ENCODE peak calls at places on chromosomes 4 and X, in four cellular contexts. One of them, this sample, is unnamed.

GRCh38 chr4:102663073-102663472 is 97.7 kb downstream of the MANBA start:
- DNase-seq in aorta: no peak
- DNase-seq in left lung: no peak
- DNase-seq in HCT116: no peak
- DNase-seq in this sample: no peak

GRCh38 chr4:183449193-183449888 is 4.9 kb downstream of the CDKN2AIP start:
- DNase-seq in aorta: no peak
- DNase-seq in left lung: no peak
- DNase-seq in HCT116: no peak
- DNase-seq in this sample: no peak

GRCh38 chrX:108304210-108304609 is 134.0 kb downstream of the COL4A6 start:
- DNase-seq in aorta: no peak
- DNase-seq in left lung: no peak
- DNase-seq in HCT116: no peak
- DNase-seq in this sample: no peak

GRCh38 chrX:150486011-150486410 is 82.4 kb upstream of the MTM1 start:
- DNase-seq in aorta: no peak
- DNase-seq in left lung: no peak
- DNase-seq in HCT116: peak
- DNase-seq in this sample: no peak

GRCh38 chrX:115459883-115460564 is 101.0 kb upstream of the PLS3 start:
- DNase-seq in aorta: no peak
- DNase-seq in left lung: no peak
- DNase-seq in HCT116: no peak
- DNase-seq in this sample: no peak

GRCh38 chr4:35364321-35364870 is 879.9 kb downstream of the ARAP2 start:
- DNase-seq in aorta: no peak
- DNase-seq in left lung: no peak
- DNase-seq in HCT116: no peak
- DNase-seq in this sample: no peak

GRCh38 chr4:18464160-18464559 is 442.6 kb upstream of the LCORL start:
- DNase-seq in aorta: no peak
- DNase-seq in left lung: no peak
- DNase-seq in HCT116: no peak
- DNase-seq in this sample: no peak

GRCh38 chr4:170675568-170676262 is 586.0 kb upstream of the AADAT start:
- DNase-seq in aorta: no peak
- DNase-seq in left lung: no peak
- DNase-seq in HCT116: no peak
- DNase-seq in this sample: no peak

GRCh38 chrX:9465380-9466114 is 689 bp downstream of the TBL1X start:
- DNase-seq in aorta: peak
- DNase-seq in left lung: peak
- DNase-seq in HCT116: no peak
- DNase-seq in this sample: no peak

GRCh38 chr4:182144621-182145359 is 98.4 kb upstream of the TENM3 start:
- DNase-seq in aorta: peak
- DNase-seq in left lung: no peak
- DNase-seq in HCT116: no peak
- DNase-seq in this sample: no peak

GRCh38 chr4:158791588-158791987 is 22.8 kb downstream of the FNIP2 start:
- DNase-seq in aorta: no peak
- DNase-seq in left lung: no peak
- DNase-seq in HCT116: no peak
- DNase-seq in this sample: no peak

GRCh38 chr4:83255584-83255983 is 29.0 kb downstream of the COQ2 start:
- DNase-seq in aorta: no peak
- DNase-seq in left lung: no peak
- DNase-seq in HCT116: peak
- DNase-seq in this sample: no peak
- H3K4me3 ChIP-seq in aorta: no peak
- H3K4me3 ChIP-seq in left lung: no peak
- H3K4me3 ChIP-seq in HCT116: no peak
- H3K4me3 ChIP-seq in this sample: no peak

DNA sequence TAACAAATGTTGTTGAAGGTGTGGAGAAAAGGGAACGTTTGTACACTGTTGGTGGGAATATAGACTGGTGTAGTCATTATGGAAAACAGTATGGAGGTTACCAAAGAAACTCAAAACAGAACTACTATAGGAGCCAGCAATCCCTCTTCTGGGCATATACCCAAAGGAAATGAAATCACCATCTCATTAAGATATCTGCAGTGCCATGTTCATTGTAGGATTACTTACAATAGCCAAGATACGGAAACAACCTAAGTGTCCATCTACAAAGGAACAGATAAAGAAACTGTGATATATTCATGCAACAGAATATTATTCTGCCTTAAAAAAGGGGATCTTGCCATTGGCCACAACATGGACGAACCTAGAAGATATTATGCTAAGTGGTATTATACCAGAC is 22.2 kb downstream of the APBB2 start:
- DNase-seq in aorta: no peak
- DNase-seq in left lung: no peak
- DNase-seq in HCT116: no peak
- DNase-seq in this sample: no peak
- H3K27ac ChIP-seq in aorta: no peak
- H3K27ac ChIP-seq in left lung: no peak
- H3K27ac ChIP-seq in HCT116: no peak
- H3K27ac ChIP-seq in this sample: no peak

DNA sequence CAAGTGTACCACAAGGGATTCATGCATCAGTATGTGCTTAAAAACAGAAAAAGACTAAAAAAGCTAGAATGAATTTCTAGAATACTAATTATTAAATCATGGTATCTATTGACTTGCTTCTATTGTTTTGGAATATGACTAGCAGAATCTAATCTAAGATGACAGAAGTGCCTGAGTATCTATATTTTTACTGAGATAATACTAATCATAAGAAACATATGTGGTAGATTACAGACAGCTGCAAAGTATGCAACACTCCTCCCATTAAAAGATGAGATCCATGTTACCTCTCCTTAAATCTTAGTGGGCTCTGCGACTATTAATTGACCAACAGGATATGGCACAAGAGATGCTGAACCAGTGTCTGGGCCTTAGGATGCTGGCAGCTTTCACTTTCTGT is 89.4 kb downstream of the COL25A1 start:
- DNase-seq in aorta: no peak
- DNase-seq in left lung: no peak
- DNase-seq in HCT116: no peak
- DNase-seq in this sample: no peak
- H3K4me3 ChIP-seq in aorta: no peak
- H3K4me3 ChIP-seq in left lung: no peak
- H3K4me3 ChIP-seq in HCT116: no peak
- H3K4me3 ChIP-seq in this sample: no peak

GRCh38 chrX:137550561-137551305 is 15.2 kb upstream of the ZIC3 start:
- DNase-seq in aorta: no peak
- DNase-seq in left lung: no peak
- DNase-seq in HCT116: no peak
- DNase-seq in this sample: no peak

GRCh38 chrX:137549073-137549472 is 16.9 kb upstream of the ZIC3 start:
- DNase-seq in aorta: no peak
- DNase-seq in left lung: no peak
- DNase-seq in HCT116: no peak
- DNase-seq in this sample: no peak

GRCh38 chrX:137547291-137547690 is 18.6 kb upstream of the ZIC3 start:
- DNase-seq in aorta: no peak
- DNase-seq in left lung: no peak
- DNase-seq in HCT116: no peak
- DNase-seq in this sample: no peak

GRCh38 chrX:137548261-137548660 is 17.7 kb upstream of the ZIC3 start:
- DNase-seq in aorta: no peak
- DNase-seq in left lung: no peak
- DNase-seq in HCT116: no peak
- DNase-seq in this sample: no peak

GRCh38 chrX:137549846-137550534 is 15.9 kb upstream of the ZIC3 start:
- DNase-seq in aorta: no peak
- DNase-seq in left lung: no peak
- DNase-seq in HCT116: no peak
- DNase-seq in this sample: no peak
- H3K27ac ChIP-seq in aorta: no peak
- H3K27ac ChIP-seq in left lung: no peak
- H3K27ac ChIP-seq in HCT116: no peak
- H3K27ac ChIP-seq in this sample: no peak

DNA sequence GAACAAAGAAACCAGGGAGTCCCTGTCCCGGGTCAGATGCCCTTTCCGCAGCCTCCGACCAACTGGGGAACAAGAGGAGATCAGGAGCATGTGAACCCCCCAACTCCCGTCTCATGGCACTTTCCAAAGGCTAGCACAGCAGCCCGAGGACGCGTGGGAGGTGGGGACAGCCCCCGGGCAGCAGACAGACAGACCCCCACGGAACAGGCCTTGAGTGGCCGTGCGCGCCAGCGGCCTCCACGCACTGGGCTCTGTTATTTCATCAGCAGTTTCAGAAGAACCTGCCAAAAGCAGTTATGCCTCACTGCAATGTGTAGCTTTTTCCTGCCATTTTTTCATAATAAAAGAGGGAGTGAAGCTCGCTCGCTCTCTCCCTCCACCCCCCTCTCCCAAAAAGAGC is 349 bp upstream of the FGF16 start:
- DNase-seq in aorta: no peak
- DNase-seq in left lung: peak
- DNase-seq in HCT116: no peak
- DNase-seq in this sample: no peak
- H3K4me3 ChIP-seq in aorta: peak
- H3K4me3 ChIP-seq in left lung: no peak
- H3K4me3 ChIP-seq in HCT116: no peak
- H3K4me3 ChIP-seq in this sample: peak